ENCODE peak calls at places on chromosomes 7 and 10, in nine cellular contexts. V is AG08396, G is nephron progenitor cell, U is posterior cingulate gyrus, X is astrocyte of the hippocampus, O is IMR-90, E is mesendoderm, P is Peyer's patch, J is germinal center. Y is an unnamed sample.

GRCh38 chr7:43890468-43890867 is 15.9 kb downstream of the URGCP start:
- DNase-seq in V (no peak), G (no peak), U (no peak), X (no peak), O (no peak), E (no peak), P (no peak), J (no peak), Y (no peak)

GRCh38 chr10:104028146-104028545 is 57.5 kb downstream of the COL17A1 start:
- DNase-seq in V (no peak), G (no peak), U (peak), X (peak), O (peak), E (peak), P (no peak), J (no peak), Y (peak)

GRCh38 chr7:7731732-7732131 is 13.3 kb upstream of the RPA3 start:
- DNase-seq in V (no peak), G (no peak), U (no peak), X (no peak), O (no peak), E (no peak), P (no peak), J (no peak), Y (no peak)

GRCh38 chr7:157432541-157432956 is 95.7 kb downstream of the DNAJB6 start:
- DNase-seq in V (peak), G (peak), U (no peak), X (peak), O (peak), E (peak), P (peak), J (no peak), Y (peak)

GRCh38 chr10:96374985-96375830 is 16.4 kb upstream of the OPALIN start:
- DNase-seq in V (peak), G (peak), U (peak), X (peak), O (peak), E (peak), P (peak), J (peak), Y (peak)

GRCh38 chr7:79936281-79936983 is 198.2 kb upstream of the GNAI1 start:
- DNase-seq in V (no peak), G (no peak), U (no peak), X (no peak), O (peak), E (no peak), P (no peak), J (no peak), Y (no peak)

GRCh38 chr7:152406491-152406890 is 29.3 kb downstream of the KMT2C start:
- DNase-seq in V (no peak), G (no peak), U (no peak), X (no peak), O (no peak), E (no peak), P (no peak), J (no peak), Y (no peak)

GRCh38 chr10:70359017-70359550 is 23.3 kb downstream of the LRRC20 start:
- DNase-seq in V (no peak), G (no peak), U (no peak), X (no peak), O (no peak), E (no peak), P (no peak), J (no peak), Y (no peak)

GRCh38 chr7:30169585-30169978 is 34.8 kb downstream of the MTURN start:
- DNase-seq in V (peak), G (no peak), U (no peak), X (peak), O (no peak), E (no peak), P (no peak), J (no peak), Y (no peak)

GRCh38 chr7:106820321-106821217 is 44.5 kb upstream of the PIK3CG start:
- DNase-seq in V (no peak), G (no peak), U (no peak), X (peak), O (no peak), E (no peak), P (no peak), J (no peak), Y (no peak)

GRCh38 chr10:17851611-17852010 is 42.5 kb downstream of the MRC1 start:
- DNase-seq in V (no peak), G (no peak), U (peak), X (no peak), O (no peak), E (no peak), P (peak), J (no peak), Y (no peak)

GRCh38 chr10:52268790-52269189 is 45.3 kb upstream of the DKK1 start:
- DNase-seq in V (no peak), G (no peak), U (no peak), X (no peak), O (no peak), E (no peak), P (no peak), J (no peak), Y (no peak)

GRCh38 chr10:86446987-86447386 is 74.6 kb downstream of the WAPL start:
- DNase-seq in V (no peak), G (no peak), U (no peak), X (no peak), O (peak), E (no peak), P (no peak), J (no peak), Y (no peak)

GRCh38 chr7:30727061-30727945 is 24.6 kb upstream of the INMT start:
- DNase-seq in V (no peak), G (no peak), U (no peak), X (no peak), O (peak), E (peak), P (no peak), J (no peak), Y (peak)

GRCh38 chr7:31119249-31119648 is 67.1 kb downstream of the ADCYAP1R1 start:
- DNase-seq in V (no peak), G (no peak), U (no peak), X (no peak), O (no peak), E (no peak), P (no peak), J (no peak), Y (no peak)

GRCh38 chr7:64890761-64891666 is 12.1 kb upstream of the ZNF273 start:
- DNase-seq in V (peak), G (no peak), U (no peak), X (peak), O (no peak), E (no peak), P (no peak), J (no peak), Y (no peak)

GRCh38 chr10:65907199-65907712 is 1018.6 kb upstream of the LRRTM3 start:
- DNase-seq in V (no peak), G (no peak), U (no peak), X (no peak), O (no peak), E (no peak), P (no peak), J (no peak), Y (no peak)

GRCh38 chr7:107267138-107267537 is 98.3 kb downstream of the HBP1 start:
- DNase-seq in V (no peak), G (no peak), U (no peak), X (no peak), O (no peak), E (no peak), P (no peak), J (no peak), Y (no peak)

GRCh38 chr10:47364366-47364765 is 16.2 kb downstream of the RBP3 start:
- DNase-seq in V (no peak), G (no peak), U (no peak), X (no peak), O (no peak), E (no peak), P (no peak), J (no peak), Y (no peak)

GRCh38 chr7:51126324-51126723 is 190.3 kb downstream of the COBL start:
- DNase-seq in V (no peak), G (no peak), U (no peak), X (no peak), O (no peak), E (no peak), P (no peak), J (no peak), Y (no peak)

GRCh38 chr10:44280615-44281014 is 104.3 kb downstream of the CXCL12 start:
- DNase-seq in V (no peak), G (no peak), U (no peak), X (no peak), O (no peak), E (no peak), P (no peak), J (no peak), Y (no peak)

GRCh38 chr7:18694484-18694883 is 198.9 kb downstream of the HDAC9 start:
- DNase-seq in V (no peak), G (no peak), U (no peak), X (no peak), O (no peak), E (peak), P (no peak), J (no peak), Y (no peak)

GRCh38 chr7:42233939-42234338 is 3.1 kb downstream of the GLI3 start:
- DNase-seq in V (peak), G (no peak), U (no peak), X (peak), O (peak), E (no peak), P (no peak), J (no peak), Y (peak)

GRCh38 chr7:44085549-44085948 is 3.2 kb upstream of the POLM start:
- DNase-seq in V (no peak), G (no peak), U (no peak), X (no peak), O (no peak), E (no peak), P (no peak), J (no peak), Y (no peak)

GRCh38 chr7:158366916-158367633 is 220.5 kb downstream of the PTPRN2 start:
- DNase-seq in V (no peak), G (no peak), U (no peak), X (no peak), O (no peak), E (no peak), P (no peak), J (no peak), Y (no peak)

GRCh38 chr7:93249749-93250148 is 17.6 kb downstream of the VPS50 start:
- DNase-seq in V (no peak), G (peak), U (no peak), X (peak), O (peak), E (peak), P (no peak), J (no peak), Y (no peak)

GRCh38 chr7:93382362-93382761 is 150.2 kb downstream of the VPS50 start:
- DNase-seq in V (no peak), G (no peak), U (no peak), X (no peak), O (no peak), E (no peak), P (no peak), J (no peak), Y (no peak)

GRCh38 chr7:158753900-158754299 is 49.3 kb upstream of the NCAPG2 start:
- DNase-seq in V (no peak), G (no peak), U (no peak), X (no peak), O (no peak), E (no peak), P (no peak), J (no peak), Y (no peak)

GRCh38 chr7:43037531-43037930 is 74.9 kb upstream of the HECW1 start:
- DNase-seq in V (no peak), G (no peak), U (no peak), X (no peak), O (no peak), E (no peak), P (no peak), J (no peak), Y (no peak)

GRCh38 chr10:3484306-3485187 is 300.5 kb downstream of the KLF6 start:
- DNase-seq in V (peak), G (no peak), U (no peak), X (no peak), O (peak), E (peak), P (no peak), J (peak), Y (no peak)

GRCh38 chr7:91628742-91629141 is 251.8 kb downstream of the MTERF1 start:
- DNase-seq in V (no peak), G (no peak), U (no peak), X (peak), O (no peak), E (no peak), P (no peak), J (no peak), Y (no peak)

GRCh38 chr7:2209146-2209960 is 23.4 kb downstream of the MAD1L1 start:
- DNase-seq in V (peak), G (peak), U (peak), X (peak), O (peak), E (peak), P (peak), J (peak), Y (peak)